ENCODE peak calls at places on chromosomes 11 and 22, in nine cellular contexts. N is K562; H is A549; W is brain microvascular endothelial cell; R is neural progenitor cell; E is lung; L is pancreas; I is CD8-positive, alpha-beta T cell; A is endodermal cell. G is an unnamed sample.

GRCh38 chr11:68082478-68082877 is 38.7 kb downstream of the CHKA start:
- DNase-seq in N (no peak), A (no peak), I (no peak), R (no peak), H (no peak), E (no peak), W (no peak), L (no peak), G (no peak)

GRCh38 chr11:116281173-116282160 is 491.3 kb downstream of the BUD13 start:
- DNase-seq in W (no peak), N (no peak), H (no peak), I (no peak), E (no peak), A (no peak), R (no peak), L (no peak), G (no peak)

GRCh38 chr11:85643255-85643654 is 4.5 kb upstream of the TMEM126A start:
- DNase-seq in A (no peak), R (no peak), W (no peak), N (no peak), L (no peak), E (no peak), I (no peak), H (no peak), G (no peak)

GRCh38 chr11:75069473-75069872 is 27.2 kb downstream of the OR2AT4 start:
- DNase-seq in W (no peak), H (no peak), N (no peak), E (no peak), A (no peak), R (no peak), L (no peak), I (no peak), G (no peak)

GRCh38 chr11:126186031-126186698 is 25.3 kb downstream of the RPUSD4 start:
- DNase-seq in A (no peak), W (no peak), H (no peak), L (peak), N (no peak), I (no peak), R (no peak), E (no peak), G (no peak)

GRCh38 chr11:64285885-64286800 is 495 bp downstream of the GPR137 start:
- DNase-seq in W (no peak), R (peak), L (peak), N (no peak), E (no peak), A (no peak), H (peak), I (no peak), G (no peak)

GRCh38 chr11:34222030-34222429 is 116.6 kb downstream of the NAT10 start:
- DNase-seq in I (no peak), L (no peak), H (no peak), R (no peak), A (no peak), N (no peak), E (no peak), W (no peak), G (no peak)

GRCh38 chr11:1158681-1159525 is 1.1 kb downstream of the MUC5AC start:
- DNase-seq in I (peak), H (no peak), A (peak), E (no peak), W (no peak), N (no peak), R (no peak), L (peak), G (no peak)

GRCh38 chr11:30585892-30586250 is 282 bp downstream of the MPPED2 start:
- DNase-seq in I (no peak), A (no peak), L (peak), H (no peak), R (peak), W (no peak), N (no peak), E (no peak), G (peak)

GRCh38 chr22:22871536-22872278 is 15.9 kb upstream of the IGLL5 start:
- DNase-seq in L (no peak), N (no peak), R (no peak), I (no peak), W (no peak), H (no peak), A (peak), E (no peak), G (no peak)

GRCh38 chr11:83044958-83045712 is 26.6 kb downstream of the RAB30 start:
- DNase-seq in N (no peak), A (no peak), H (peak), I (no peak), E (no peak), R (no peak), W (peak), L (no peak), G (no peak)

GRCh38 chr22:41565403-41566054 is 4.7 kb downstream of the CSDC2 start:
- DNase-seq in H (peak), L (no peak), I (no peak), W (peak), E (no peak), A (peak), N (peak), R (no peak), G (no peak)

GRCh38 chr22:29117799-29118477 is 45.1 kb downstream of the KREMEN1 start:
- DNase-seq in W (no peak), E (no peak), A (no peak), R (no peak), N (no peak), H (no peak), L (no peak), I (no peak), G (no peak)

GRCh38 chr22:39933741-39934140 is 26.5 kb upstream of the TMA7B start:
- DNase-seq in I (no peak), H (no peak), N (no peak), E (no peak), W (no peak), L (no peak), R (peak), A (no peak), G (no peak)

GRCh38 chr11:22976146-22976545 is 115.9 kb upstream of the CCDC179 start:
- DNase-seq in N (no peak), H (peak), L (peak), I (no peak), R (no peak), W (peak), E (no peak), A (no peak), G (no peak)

GRCh38 chr22:43136255-43136654 is 6.9 kb downstream of the MCAT start:
- DNase-seq in I (peak), W (no peak), A (peak), N (peak), L (no peak), H (peak), R (peak), E (no peak), G (no peak)

GRCh38 chr11:134837166-134837886 is 425.3 kb upstream of the B3GAT1 start:
- DNase-seq in W (no peak), N (no peak), H (no peak), L (no peak), A (no peak), R (no peak), E (peak), I (no peak), G (no peak)

DNA sequence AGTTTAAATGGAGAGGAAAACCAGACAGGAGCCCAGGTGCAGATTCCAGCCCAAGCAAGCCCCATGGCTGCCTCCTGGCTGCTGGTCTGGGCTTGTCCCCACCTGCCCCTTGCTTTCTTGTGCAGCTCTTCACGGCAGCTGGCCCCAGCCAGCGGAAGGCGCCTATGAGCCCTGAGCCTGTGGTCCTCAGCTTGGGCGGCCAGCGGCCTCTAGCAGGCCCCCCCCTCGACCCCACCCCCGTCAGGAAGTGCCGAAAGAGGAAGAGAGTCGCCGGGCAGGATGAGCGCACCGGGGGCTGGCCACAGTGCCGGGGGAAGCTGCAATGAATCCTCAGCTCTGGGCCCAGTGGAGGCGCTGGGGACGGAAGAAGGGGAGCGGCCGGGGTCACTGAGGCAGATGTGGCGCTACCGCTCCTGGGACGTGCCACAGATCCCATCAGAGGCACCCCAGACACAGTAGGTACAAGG is 2.1 kb upstream of the DGKZ start:
- DNase-seq in R (peak), H (no peak), W (no peak), N (no peak), L (no peak), I (no peak), E (peak), A (peak), G (no peak)
- H3K4me3 ChIP-seq in R (no peak), H (no peak), W (peak), N (peak), L (no peak), I (peak), E (peak), A (no peak), G (no peak)

GRCh38 chr11:55726715-55727324 is 46.4 kb upstream of the OR5D13 start:
- DNase-seq in L (no peak), E (no peak), A (peak), W (no peak), R (no peak), N (peak), H (peak), I (no peak), G (no peak)
- H3K27ac ChIP-seq in L (no peak), E (no peak), A (no peak), W (no peak), R (no peak), N (no peak), H (no peak), I (no peak), G (no peak)

DNA sequence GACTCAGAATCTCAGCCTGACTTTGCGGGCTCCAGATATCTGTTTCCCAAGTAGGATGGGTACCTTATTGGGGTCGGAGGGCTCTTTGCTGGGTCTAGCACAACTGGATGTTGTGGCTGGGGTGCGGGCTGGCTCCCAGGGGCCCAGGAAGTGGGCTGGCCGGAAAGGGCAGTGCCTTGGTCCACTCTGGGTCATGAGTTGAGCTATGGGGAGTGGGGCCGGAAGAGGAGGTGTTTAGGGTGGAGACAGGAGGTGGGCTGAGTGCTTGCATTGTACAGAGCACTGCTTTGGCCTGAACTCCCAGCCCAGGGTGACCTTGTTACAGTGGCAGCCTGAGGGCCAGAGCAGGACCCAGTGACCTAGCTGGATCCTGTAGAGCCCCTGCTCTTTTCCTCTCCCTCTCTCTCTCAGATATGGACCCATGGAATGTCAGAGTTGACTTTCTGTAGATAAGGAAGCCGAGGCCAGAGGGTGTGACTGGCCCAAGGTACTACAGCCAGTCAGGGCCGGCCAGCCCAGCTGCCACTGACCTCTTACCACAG is 13.2 kb downstream of the PHLDB1 start:
- DNase-seq in R (no peak), L (no peak), H (no peak), E (no peak), I (no peak), N (no peak), A (no peak), W (no peak), G (no peak)
- H3K4me3 ChIP-seq in R (peak), L (no peak), H (no peak), E (no peak), I (no peak), N (peak), A (peak), W (peak), G (peak)

GRCh38 chr11:114228401-114229061 is 67.7 kb upstream of the NNMT start:
- DNase-seq in L (no peak), I (no peak), R (no peak), N (no peak), E (no peak), H (no peak), A (no peak), W (no peak), G (peak)
- H3K27ac ChIP-seq in L (no peak), I (no peak), R (peak), N (no peak), E (no peak), H (no peak), A (peak), W (no peak), G (peak)

DNA sequence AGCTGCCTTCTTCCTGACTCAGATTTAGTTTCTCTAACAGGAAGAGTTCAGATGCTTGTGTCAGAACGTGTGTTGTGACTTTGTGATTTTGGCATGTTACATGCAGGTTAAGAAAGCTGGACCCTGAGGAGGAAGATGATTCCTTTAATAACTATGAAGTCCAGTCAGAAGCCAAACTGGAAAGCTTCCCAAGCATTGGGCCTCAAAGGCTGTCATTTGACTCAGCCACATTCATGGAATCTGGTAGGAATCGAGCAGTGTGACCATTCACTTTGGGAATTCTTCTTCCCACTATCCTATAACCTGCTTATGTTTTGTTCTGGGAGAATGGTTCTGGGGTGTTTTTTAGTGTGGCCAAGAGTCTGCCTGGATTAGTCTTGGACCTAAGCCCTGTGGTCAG is 48.0 kb downstream of the CABIN1 start:
- DNase-seq in H (no peak), W (peak), L (no peak), A (no peak), R (no peak), E (no peak), N (no peak), I (no peak), G (no peak)
- H3K4me3 ChIP-seq in H (no peak), W (no peak), L (no peak), A (no peak), R (no peak), E (no peak), N (no peak), I (no peak), G (no peak)

GRCh38 chr11:77244277-77245014 is 57.0 kb downstream of the GDPD4 start:
- DNase-seq in I (no peak), E (no peak), L (no peak), H (peak), A (no peak), R (no peak), W (peak), N (no peak), G (no peak)
- H3K27ac ChIP-seq in I (no peak), E (no peak), L (no peak), H (no peak), A (no peak), R (no peak), W (peak), N (no peak), G (no peak)

DNA sequence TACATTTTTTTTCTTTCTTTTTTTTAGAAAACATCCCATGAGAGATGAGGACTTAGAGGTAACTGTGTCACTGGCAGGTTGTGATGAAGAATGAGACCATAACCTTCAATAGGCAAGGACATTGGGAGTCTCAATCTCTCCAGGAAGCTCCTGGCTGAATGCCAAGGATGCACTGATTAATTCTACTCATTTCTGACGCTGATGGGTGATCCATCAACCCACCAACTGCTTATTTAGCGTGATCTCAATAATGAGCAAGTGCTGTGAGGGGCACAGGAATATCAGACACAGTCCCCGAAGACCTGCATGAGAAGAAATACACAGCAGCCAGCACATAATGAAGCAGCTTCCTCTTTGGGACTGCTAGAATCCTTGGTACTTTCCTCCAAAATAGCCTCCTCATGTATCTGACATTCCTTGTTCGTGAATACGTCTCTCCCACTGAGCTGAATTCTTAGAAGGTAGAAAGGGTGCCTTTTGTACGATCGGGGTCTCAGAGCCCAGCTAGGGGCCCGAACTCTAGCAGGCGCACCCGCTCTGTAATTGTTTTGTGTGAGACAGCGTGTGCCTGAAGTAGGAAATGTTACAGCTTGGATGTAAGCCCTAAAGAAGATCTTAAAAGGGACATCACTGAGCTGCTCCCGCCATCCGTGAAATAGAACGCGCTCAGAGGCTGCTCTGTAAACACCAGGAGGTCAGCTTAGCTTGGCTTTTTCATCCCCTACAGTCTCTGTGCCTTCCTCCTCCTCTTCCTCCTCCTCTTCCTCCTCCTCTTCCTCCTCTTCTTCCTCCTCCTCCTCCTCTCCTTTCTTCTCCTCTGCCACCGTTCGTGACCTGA is 7.2 kb downstream of the CLMP start:
- DNase-seq in E (no peak), R (peak), A (no peak), L (no peak), W (peak), N (no peak), I (no peak), H (no peak), G (no peak)
- H3K4me3 ChIP-seq in E (no peak), R (peak), A (no peak), L (no peak), W (peak), N (no peak), I (no peak), H (no peak), G (peak)

GRCh38 chr22:19891350-19892248 is 36.9 kb upstream of the GNB1L start:
- DNase-seq in A (peak), W (peak), I (peak), R (peak), H (no peak), E (no peak), L (peak), N (peak), G (no peak)

GRCh38 chr22:19892249-19892879 is 37.7 kb upstream of the GNB1L start:
- DNase-seq in E (no peak), H (no peak), I (peak), N (peak), W (peak), R (peak), A (no peak), L (peak), G (no peak)

GRCh38 chr22:19890502-19891349 is 36.1 kb upstream of the GNB1L start:
- DNase-seq in A (no peak), W (no peak), I (no peak), N (no peak), L (peak), H (no peak), R (no peak), E (no peak), G (no peak)

GRCh38 chr22:19888131-19888746 is 33.6 kb upstream of the GNB1L start:
- DNase-seq in N (no peak), R (no peak), A (no peak), L (peak), I (no peak), W (no peak), E (no peak), H (no peak), G (no peak)

DNA sequence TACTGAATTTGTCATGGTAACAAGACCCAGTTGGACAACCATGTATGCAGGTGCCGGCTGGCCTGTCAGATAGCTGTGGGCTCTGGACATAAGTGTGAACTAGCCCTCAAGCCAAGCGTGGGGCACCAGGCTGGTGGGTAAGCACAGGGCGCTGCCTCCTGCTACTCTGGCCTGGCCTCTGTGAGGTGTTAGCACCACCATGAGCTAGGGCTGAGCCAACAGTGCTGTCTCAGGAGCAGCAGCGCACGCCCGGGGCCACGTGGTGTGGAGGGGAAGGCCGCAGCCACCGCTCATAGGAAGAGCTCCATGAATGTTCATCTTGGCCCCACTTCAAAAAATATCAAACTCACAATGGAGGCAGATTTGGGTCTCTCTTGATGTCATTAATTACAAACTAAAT is 35.3 kb upstream of the GNB1L start:
- DNase-seq in A (no peak), L (peak), R (no peak), N (no peak), W (no peak), I (peak), E (no peak), H (no peak), G (no peak)
- H3K27ac ChIP-seq in A (no peak), L (no peak), R (no peak), N (no peak), W (no peak), I (no peak), E (no peak), H (no peak), G (no peak)

DNA sequence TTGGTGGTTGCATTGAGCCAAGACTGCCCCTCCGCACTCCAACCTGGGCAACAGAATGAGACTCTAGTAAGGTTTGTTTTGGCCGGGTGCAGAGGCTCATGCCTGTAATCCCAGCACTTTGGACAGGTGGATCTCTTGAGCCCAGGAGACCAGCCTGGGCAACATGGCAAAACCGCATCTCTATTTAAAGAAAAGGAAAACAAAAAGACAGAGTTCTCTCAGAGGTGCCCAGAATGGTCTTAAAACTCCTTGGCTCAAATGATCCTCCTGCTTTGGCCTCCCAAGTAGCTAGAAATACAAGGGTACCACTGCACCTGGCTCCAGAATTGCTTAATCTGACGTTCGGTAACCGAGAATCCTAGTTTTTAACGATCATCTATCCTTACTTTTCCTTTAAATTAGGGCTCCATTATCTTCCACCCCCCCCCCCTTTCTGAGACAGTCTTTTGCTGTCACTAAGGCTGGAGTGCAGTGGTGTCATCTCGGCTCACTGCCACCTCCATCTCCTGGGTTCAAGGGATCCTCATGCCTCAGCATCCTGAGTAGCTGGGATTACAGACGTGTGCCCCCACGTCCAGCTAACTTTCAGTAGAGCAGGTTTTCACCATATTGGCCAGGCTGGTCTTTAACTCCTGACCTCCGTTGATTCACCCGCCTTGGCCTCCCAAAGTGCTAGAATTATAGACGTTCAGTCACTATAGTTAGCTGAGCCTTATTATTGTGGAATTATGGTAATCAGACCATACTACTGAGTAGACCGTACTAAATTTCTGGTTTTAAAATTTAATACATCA is 1.7 kb downstream of the RPS25 start:
- DNase-seq in E (no peak), R (no peak), W (no peak), I (no peak), N (peak), H (no peak), L (peak), A (no peak), G (no peak)
- H3K4me3 ChIP-seq in E (no peak), R (peak), W (peak), I (peak), N (peak), H (peak), L (peak), A (peak), G (peak)